ENCODE peak calls at places on chromosomes 4 and X, in eight cellular contexts. L is fibroblast of mammary gland, D is endothelial cell, X is lower leg skin, Y is prostate gland, I is B cell, A is cardiac muscle cell, W is HCT116. V is an unnamed sample.

GRCh38 chr4:14607001-14607400 is 395.3 kb upstream of the CPEB2 start:
- DNase-seq in Y (no peak), W (no peak), X (no peak), I (no peak), L (peak), A (no peak), D (no peak), V (no peak)

GRCh38 chrX:132219343-132219768 is at the start of gene RAP2C:
- DNase-seq in D (peak), L (peak), X (peak), A (peak), Y (peak), W (peak), I (peak), V (peak)

GRCh38 chr4:107757860-107758476 is 37.9 kb upstream of the PAPSS1 start:
- DNase-seq in Y (no peak), L (peak), X (no peak), D (no peak), W (no peak), I (no peak), A (peak), V (no peak)

GRCh38 chr4:72525938-72526337 is 43.1 kb downstream of the ADAMTS3 start:
- DNase-seq in X (no peak), L (peak), I (no peak), W (no peak), D (no peak), Y (no peak), A (peak), V (no peak)

GRCh38 chr4:2437475-2438215 is 18.9 kb downstream of the CFAP99 start:
- DNase-seq in D (no peak), I (no peak), Y (no peak), A (no peak), X (no peak), W (no peak), L (no peak), V (no peak)

GRCh38 chr4:8512510-8512909 is 67.7 kb upstream of the GPR78 start:
- DNase-seq in L (no peak), X (no peak), W (no peak), D (no peak), I (no peak), Y (no peak), A (no peak), V (no peak)

GRCh38 chrX:5113128-5113527 is 1115.5 kb downstream of the NLGN4X start:
- DNase-seq in I (no peak), Y (no peak), X (no peak), L (no peak), A (peak), W (no peak), D (no peak), V (no peak)

GRCh38 chr4:121711263-121712000 is 14.7 kb upstream of the ANXA5 start:
- DNase-seq in D (peak), X (peak), W (peak), A (peak), L (peak), Y (peak), I (no peak), V (peak)

GRCh38 chrX:75623535-75623934 is 100.7 kb upstream of the ZDHHC15 start:
- DNase-seq in I (no peak), W (no peak), A (peak), Y (no peak), X (no peak), D (peak), L (no peak), V (no peak)

GRCh38 chr4:185167205-185167604 is 24.1 kb downstream of the SLC25A4 start:
- DNase-seq in X (no peak), W (no peak), A (no peak), I (no peak), D (no peak), Y (no peak), L (peak), V (no peak)

GRCh38 chrX:65601530-65602281 is 65.7 kb upstream of the MSN start:
- DNase-seq in D (peak), L (peak), Y (peak), A (no peak), W (no peak), X (peak), I (no peak), V (no peak)

GRCh38 chrX:120474085-120474484 is 5.0 kb upstream of the LAMP2 start:
- DNase-seq in W (no peak), X (no peak), L (no peak), I (no peak), Y (no peak), D (no peak), A (no peak), V (no peak)

GRCh38 chr4:120918788-120919187 is 3.7 kb downstream of the PRDM5 start:
- DNase-seq in D (no peak), L (no peak), W (no peak), Y (peak), I (no peak), A (no peak), X (no peak), V (no peak)

GRCh38 chrX:34880656-34881055 is 61.9 kb upstream of the FAM47B start:
- DNase-seq in D (no peak), I (no peak), W (no peak), L (peak), X (no peak), A (no peak), Y (no peak), V (no peak)

GRCh38 chr4:60128916-60129315 is 1071.2 kb upstream of the ADGRL3 start:
- DNase-seq in A (no peak), X (no peak), D (no peak), I (no peak), W (no peak), Y (no peak), L (no peak), V (no peak)

GRCh38 chr4:40192286-40193017 is 4.4 kb upstream of the RHOH start:
- DNase-seq in X (no peak), I (no peak), Y (no peak), D (no peak), A (no peak), L (peak), W (no peak), V (no peak)

GRCh38 chrX:6941041-6941440 is 206.5 kb upstream of the STS start:
- DNase-seq in D (no peak), Y (no peak), L (peak), X (no peak), I (no peak), A (no peak), W (no peak), V (no peak)

GRCh38 chr4:60500860-60501259 is 699.3 kb upstream of the ADGRL3 start:
- DNase-seq in D (no peak), Y (no peak), A (no peak), W (no peak), L (no peak), X (no peak), I (no peak), V (no peak)

GRCh38 chr4:14640476-14640875 is 361.8 kb upstream of the CPEB2 start:
- DNase-seq in A (no peak), D (no peak), L (no peak), X (no peak), Y (no peak), W (no peak), I (no peak), V (no peak)

GRCh38 chrX:78725257-78725656 is 22.3 kb upstream of the LPAR4 start:
- DNase-seq in Y (no peak), X (no peak), L (no peak), D (no peak), W (no peak), A (no peak), I (no peak), V (no peak)

GRCh38 chr4:189874591-189874990 is 66.1 kb upstream of the FRG1 start:
- DNase-seq in L (no peak), W (no peak), X (no peak), Y (no peak), D (no peak), I (no peak), A (no peak), V (no peak)

GRCh38 chr4:42627887-42628646 is 28.8 kb downstream of the ATP8A1 start:
- DNase-seq in D (no peak), A (no peak), X (peak), L (peak), Y (no peak), I (peak), W (no peak), V (peak)

GRCh38 chr4:121283319-121283718 is 97.5 kb downstream of the QRFPR start:
- DNase-seq in X (no peak), A (no peak), L (no peak), W (no peak), I (no peak), D (no peak), Y (no peak), V (no peak)

GRCh38 chrX:40107291-40108083 is 9.7 kb upstream of the BCOR start:
- DNase-seq in A (peak), X (peak), W (peak), L (no peak), D (no peak), Y (peak), I (peak), V (peak)

GRCh38 chr4:76078033-76078613 is 3.6 kb downstream of the ART3 start:
- DNase-seq in Y (no peak), L (peak), A (peak), W (no peak), D (no peak), I (no peak), X (no peak), V (no peak)

GRCh38 chrX:19721726-19722370 is 165.6 kb downstream of the SH3KBP1 start:
- DNase-seq in X (no peak), A (no peak), D (no peak), I (no peak), L (no peak), Y (no peak), W (no peak), V (no peak)

GRCh38 chr4:16270654-16271328 is 44.5 kb upstream of the TAPT1 start:
- DNase-seq in A (no peak), W (no peak), L (no peak), I (no peak), D (peak), Y (no peak), X (no peak), V (no peak)
- TF ChIP-seq CTCF in A (peak), W (peak), L (peak), I (no peak), D (peak), Y (no peak), X (no peak), V (peak)

DNA sequence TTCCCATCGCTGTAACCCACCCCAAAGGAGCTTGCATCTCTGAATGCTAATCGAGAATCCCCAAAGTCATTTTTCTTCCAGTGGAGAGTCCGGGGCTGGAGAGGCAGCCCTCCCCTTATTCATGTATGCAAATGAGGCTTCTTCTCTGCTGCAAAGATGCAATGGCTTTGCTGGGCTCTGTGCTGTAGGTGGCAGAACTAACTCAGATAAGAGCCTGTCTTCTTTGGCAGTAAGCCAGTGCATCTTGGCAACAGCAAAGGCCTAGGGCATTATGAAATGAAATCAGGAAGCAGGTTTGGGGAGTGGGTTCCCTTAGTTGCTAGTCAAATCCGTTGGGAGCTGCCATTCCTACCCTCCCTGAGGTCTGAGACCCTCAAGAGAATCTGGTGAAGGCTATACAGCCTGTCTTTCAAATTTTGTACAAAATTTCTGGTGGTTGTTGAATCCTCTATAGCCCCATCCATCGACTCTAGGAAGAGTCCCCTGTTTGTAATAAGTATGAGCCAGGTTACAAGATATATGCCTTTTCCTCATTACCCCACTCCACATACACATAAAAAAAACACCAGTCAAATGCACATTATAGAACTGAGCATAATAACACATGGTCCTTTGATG is 290.6 kb upstream of the TAPT1 start:
- DNase-seq in A (peak), L (peak), I (no peak), Y (peak), W (no peak), X (no peak), D (no peak), V (no peak)
- TF ChIP-seq CTCF in A (peak), L (peak), I (no peak), Y (no peak), W (no peak), X (no peak), D (no peak), V (no peak)

GRCh38 chrX:72569786-72570185 is 2.9 kb downstream of the HDAC8 start:
- DNase-seq in X (no peak), Y (no peak), L (peak), A (no peak), W (no peak), D (no peak), I (no peak), V (no peak)
- TF ChIP-seq CTCF in X (no peak), Y (no peak), L (peak), A (peak), W (no peak), D (no peak), I (no peak), V (no peak)

DNA sequence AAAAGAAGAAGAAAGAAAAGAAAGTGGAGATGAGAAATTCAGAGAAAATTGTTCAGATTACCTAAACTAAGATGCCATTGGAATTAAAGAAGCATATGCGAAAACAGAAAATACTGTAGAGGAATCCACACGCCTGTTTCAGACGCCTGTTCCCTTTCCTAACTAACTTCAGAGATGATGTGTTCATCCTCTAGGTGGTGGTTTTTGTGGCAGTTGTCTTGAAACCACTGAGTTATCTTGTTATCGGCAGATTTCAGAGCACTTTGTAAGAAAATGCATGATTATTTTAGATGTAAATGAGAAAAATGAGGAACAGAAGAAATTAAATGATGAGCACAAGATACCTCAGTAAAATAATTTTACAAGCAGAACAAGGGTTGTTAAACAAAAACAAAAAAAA is 48.3 kb downstream of the FUNDC1 start:
- DNase-seq in I (no peak), W (no peak), A (no peak), X (no peak), D (no peak), L (no peak), Y (no peak), V (no peak)
- TF ChIP-seq CTCF in I (no peak), W (no peak), A (no peak), X (no peak), D (no peak), L (no peak), Y (no peak), V (no peak)

GRCh38 chrX:152635941-152636340 is 1.8 kb upstream of the GABRQ start:
- DNase-seq in D (peak), Y (peak), W (peak), I (no peak), X (no peak), A (peak), L (peak), V (no peak)
- TF ChIP-seq CTCF in D (peak), Y (no peak), W (peak), I (no peak), X (no peak), A (peak), L (peak), V (peak)

GRCh38 chr4:139083533-139084424 is 68.2 kb downstream of the NOCT start:
- DNase-seq in D (peak), A (peak), W (peak), Y (peak), X (peak), I (peak), L (peak), V (peak)

GRCh38 chr4:139082750-139083532 is 67.4 kb downstream of the NOCT start:
- DNase-seq in Y (peak), A (peak), W (peak), I (peak), X (peak), D (peak), L (peak), V (peak)

GRCh38 chr4:139084425-139085093 is 69.0 kb downstream of the NOCT start:
- DNase-seq in X (no peak), I (no peak), D (peak), L (peak), W (no peak), Y (no peak), A (peak), V (peak)

GRCh38 chr4:139085141-139085540 is 69.6 kb downstream of the NOCT start:
- DNase-seq in Y (no peak), X (no peak), L (peak), A (no peak), I (no peak), W (no peak), D (no peak), V (no peak)
- TF ChIP-seq CTCF in Y (no peak), X (no peak), L (peak), A (peak), I (peak), W (peak), D (no peak), V (peak)

V was measured in GM13977.